ENCODE peak calls at places on chromosomes 12 and 14, in four cellular contexts. Q is K562, N is HepG2, Y is GM12891. X is an unnamed sample.

GRCh38 chr12:41802803-41803202 is 341.9 kb downstream of the GXYLT1 start:
- DNase-seq in Q (no peak), N (no peak), Y (no peak), X (no peak)

GRCh38 chr12:124658302-124658701 is 90.9 kb upstream of the NCOR2 start:
- DNase-seq in Q (no peak), N (no peak), Y (no peak), X (no peak)

GRCh38 chr12:49973361-49973830 is 649 bp downstream of the AQP6 start:
- DNase-seq in Q (no peak), N (no peak), Y (no peak), X (no peak)

GRCh38 chr14:102442241-102443211 is 67.0 kb downstream of the ANKRD9 start:
- DNase-seq in Q (no peak), N (peak), Y (no peak), X (no peak)

GRCh38 chr14:76456200-76456599 is 80.3 kb downstream of the ESRRB start:
- DNase-seq in Q (peak), N (peak), Y (peak), X (peak)

GRCh38 chr14:102029956-102030355 is 56.9 kb downstream of the HSP90AA1 start:
- DNase-seq in Q (no peak), N (peak), Y (no peak), X (no peak)

GRCh38 chr14:78595797-78596196 is 425.6 kb downstream of the NRXN3 start:
- DNase-seq in Q (no peak), N (no peak), Y (no peak), X (no peak)

GRCh38 chr14:31944256-31945073 is 132.6 kb upstream of the ARHGAP5 start:
- DNase-seq in Q (no peak), N (peak), Y (no peak), X (no peak)

GRCh38 chr14:104694991-104695659 is 5.7 kb downstream of the INF2 start:
- DNase-seq in Q (no peak), N (no peak), Y (no peak), X (no peak)

GRCh38 chr14:76844223-76844622 is 18.0 kb downstream of the LRRC74A start:
- DNase-seq in Q (no peak), N (no peak), Y (no peak), X (no peak)

GRCh38 chr12:1534708-1535107 is 59.7 kb downstream of the FBXL14 start:
- DNase-seq in Q (no peak), N (no peak), Y (no peak), X (no peak)

GRCh38 chr14:80315681-80316080 is 104.4 kb upstream of the DIO2 start:
- DNase-seq in Q (no peak), N (no peak), Y (no peak), X (no peak)

GRCh38 chr12:89507015-89507824 is 17.4 kb downstream of the GALNT4 start:
- DNase-seq in Q (no peak), N (peak), Y (no peak), X (no peak)

GRCh38 chr12:54159549-54159948 is 29.2 kb downstream of the SMUG1 start:
- DNase-seq in Q (no peak), N (no peak), Y (no peak), X (no peak)

GRCh38 chr14:75428230-75429104 is 645 bp downstream of the JDP2 start:
- DNase-seq in Q (peak), N (no peak), Y (peak), X (peak)

GRCh38 chr12:7645395-7646177 is 20.1 kb downstream of the APOBEC1 start:
- DNase-seq in Q (peak), N (peak), Y (peak), X (no peak)

GRCh38 chr14:30252151-30252550 is 306.8 kb upstream of the G2E3 start:
- DNase-seq in Q (no peak), N (no peak), Y (no peak), X (no peak)

GRCh38 chr12:47818382-47818700 is 1.4 kb downstream of the HDAC7 start:
- DNase-seq in Q (no peak), N (no peak), Y (no peak), X (no peak)

GRCh38 chr12:47818007-47818376 is 1.7 kb downstream of the HDAC7 start:
- DNase-seq in Q (no peak), N (no peak), Y (no peak), X (no peak)

GRCh38 chr12:47819544-47819901 is 180 bp downstream of the HDAC7 start:
- DNase-seq in Q (no peak), N (no peak), Y (no peak), X (no peak)

GRCh38 chr12:47819902-47820630 is at the start of gene HDAC7:
- DNase-seq in Q (peak), N (peak), Y (peak), X (peak)

GRCh38 chr12:47818701-47819543 is 781 bp downstream of the HDAC7 start:
- DNase-seq in Q (peak), N (peak), Y (no peak), X (peak)
- TF ChIP-seq POLR2A in Q (no peak), N (no peak), Y (no peak), X (peak)

GRCh38 chr12:122086088-122086487 is 7.5 kb downstream of the MLXIP start:
- DNase-seq in Q (no peak), N (no peak), Y (no peak), X (no peak)
- TF ChIP-seq TAF1 in Q (no peak), N (no peak), Y (no peak), X (no peak)

DNA sequence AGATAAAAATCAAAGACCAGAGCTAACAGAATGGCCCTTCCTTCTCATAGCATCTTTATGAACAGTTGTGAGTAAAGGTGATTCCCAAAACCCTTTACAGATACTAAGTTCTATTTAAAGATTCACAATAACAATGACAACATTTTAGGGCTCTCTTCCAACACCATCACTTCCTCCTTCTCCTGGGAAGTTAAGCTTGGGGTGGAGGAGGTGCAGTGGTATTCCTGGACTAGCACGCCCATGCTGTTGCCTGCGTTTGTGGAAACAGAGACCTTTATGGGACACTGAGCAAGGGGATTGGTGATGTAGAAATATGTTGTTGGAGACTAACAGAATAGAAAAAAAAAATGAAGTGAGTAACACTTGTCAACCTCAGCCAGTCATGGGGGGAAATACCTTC is 22.5 kb downstream of the SYNE2 start:
- DNase-seq in Q (no peak), N (no peak), Y (no peak), X (no peak)
- TF ChIP-seq POLR2AphosphoS5 in Q (no peak), N (no peak), Y (no peak), X (no peak)

DNA sequence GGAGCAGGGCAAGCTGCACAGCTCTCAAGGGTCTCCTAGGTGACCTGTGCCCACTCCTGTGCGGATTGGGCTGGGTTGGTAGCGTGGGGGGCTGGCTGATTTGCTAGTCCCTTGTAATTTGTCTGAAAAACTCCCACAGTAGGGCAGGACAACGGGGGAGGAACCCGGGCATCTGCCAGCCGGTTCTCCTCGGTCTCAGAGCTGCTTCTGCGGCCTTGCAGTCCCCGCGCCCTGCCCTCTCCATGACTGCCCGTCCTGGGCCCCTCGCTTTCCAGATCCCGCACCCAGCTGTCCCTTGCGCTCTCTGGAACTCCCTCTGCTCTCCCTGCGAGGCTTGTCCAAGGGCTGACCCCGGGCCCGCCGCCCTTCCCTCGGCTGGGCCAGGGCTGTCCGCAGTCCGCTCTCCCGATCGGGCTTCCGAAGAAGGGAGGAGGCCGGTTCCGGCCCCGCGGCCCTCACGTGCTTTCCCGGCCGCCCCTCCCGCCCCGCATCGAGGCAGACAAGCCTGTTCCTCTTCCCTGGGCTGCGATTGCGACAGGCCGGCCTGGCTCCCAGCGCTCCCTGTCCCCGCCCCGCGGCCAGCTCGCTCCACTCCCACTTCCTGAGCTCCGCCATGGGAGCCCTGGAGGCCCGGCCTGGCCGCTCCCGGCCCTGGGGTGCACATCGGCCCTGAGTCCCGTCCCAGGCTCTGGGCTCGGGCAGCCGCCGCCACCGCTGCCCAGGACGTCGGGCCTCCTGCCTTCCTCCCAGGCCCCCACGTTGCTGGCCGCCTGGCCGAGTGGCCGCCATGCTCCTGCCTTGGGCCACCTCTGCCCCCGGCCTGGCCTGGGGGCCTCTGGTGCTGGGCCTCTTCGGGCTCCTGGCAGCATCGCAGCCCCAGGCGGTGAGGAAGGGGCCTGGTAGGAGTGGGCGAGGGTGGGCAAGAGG is at the start of gene LTBR:
- DNase-seq in Q (peak), N (peak), Y (peak), X (no peak)
- TF ChIP-seq POLR2A in Q (peak), N (peak), Y (no peak), X (no peak)

GRCh38 chr12:62971769-62972525 is 37.0 kb upstream of the PPM1H start:
- DNase-seq in Q (no peak), N (no peak), Y (no peak), X (no peak)
- TF ChIP-seq TAF1 in Q (no peak), N (no peak), Y (no peak), X (no peak)

GRCh38 chr12:120834489-120835303 is 69.5 kb downstream of the SPPL3 start:
- DNase-seq in Q (no peak), N (no peak), Y (no peak), X (no peak)

GRCh38 chr12:120835657-120836056 is 68.5 kb downstream of the SPPL3 start:
- DNase-seq in Q (no peak), N (no peak), Y (no peak), X (no peak)

GRCh38 chr12:120835304-120835612 is 68.9 kb downstream of the SPPL3 start:
- DNase-seq in Q (no peak), N (no peak), Y (no peak), X (no peak)

GRCh38 chr12:120832712-120833111 is 71.4 kb downstream of the SPPL3 start:
- DNase-seq in Q (no peak), N (no peak), Y (no peak), X (no peak)

DNA sequence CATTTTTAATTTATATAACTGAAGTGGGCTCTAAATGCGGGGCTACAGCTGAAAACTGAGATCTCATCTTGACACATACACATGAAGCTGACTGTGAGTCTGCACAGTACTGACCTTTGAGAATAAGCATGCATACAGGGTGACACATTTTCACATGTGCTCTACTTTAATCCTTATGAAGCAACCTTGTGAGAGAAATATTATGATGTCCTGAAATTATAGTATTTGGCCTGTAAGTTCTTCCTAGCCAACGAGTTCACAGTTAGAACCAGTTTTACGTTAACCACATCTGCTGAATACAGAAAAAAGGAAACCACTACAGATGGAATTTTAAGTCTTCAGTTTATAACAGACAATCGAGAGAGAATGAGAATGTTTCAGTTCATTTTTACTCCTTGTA is 70.3 kb downstream of the SPPL3 start:
- DNase-seq in Q (no peak), N (no peak), Y (no peak), X (no peak)
- TF ChIP-seq POLR2AphosphoS5 in Q (no peak), N (no peak), Y (no peak), X (no peak)

DNA sequence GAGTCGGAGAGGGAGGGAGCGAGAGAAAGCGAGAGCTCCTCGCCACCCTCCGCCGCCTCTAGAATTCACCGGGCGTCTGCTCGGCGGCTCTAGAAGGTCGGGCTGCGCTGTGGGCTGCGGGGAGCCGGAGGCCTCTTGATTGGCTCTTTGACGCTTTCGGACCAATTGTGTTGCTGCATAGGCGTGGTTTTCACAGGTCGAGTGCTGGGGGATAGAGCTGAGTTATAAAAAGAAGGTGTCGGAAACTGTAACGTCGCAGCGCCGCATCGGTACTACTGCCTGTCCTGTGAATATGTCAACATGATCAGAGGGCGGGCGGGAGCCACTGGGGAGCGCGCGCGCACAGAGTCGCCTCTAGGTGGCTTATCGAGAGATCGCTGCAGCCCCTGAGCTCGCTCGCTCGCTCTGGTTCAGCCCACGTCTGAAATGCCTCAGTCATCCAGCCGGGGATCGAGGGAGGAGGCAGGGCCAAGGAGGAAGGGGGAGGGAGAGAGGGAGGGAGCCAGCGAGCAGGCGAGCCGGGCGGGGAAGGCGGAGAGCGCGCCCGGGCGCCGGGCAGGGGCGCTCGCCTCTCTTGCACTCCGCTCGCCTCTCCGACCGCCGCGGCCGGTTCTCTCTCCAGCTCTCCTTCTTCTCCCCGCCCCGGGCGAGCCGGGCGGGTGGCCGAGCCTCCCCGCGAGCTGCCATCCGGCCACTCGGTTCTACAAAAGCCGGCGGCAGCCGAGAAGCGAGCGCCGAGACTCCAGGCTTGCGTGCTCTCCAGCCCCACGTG is at the start of gene TBX3:
- DNase-seq in Q (peak), N (peak), Y (no peak), X (no peak)
- TF ChIP-seq POLR2A in Q (peak), N (peak), Y (no peak), X (no peak)

GRCh38 chr12:76714415-76714814 is 49.5 kb upstream of the ZDHHC17 start:
- DNase-seq in Q (no peak), N (no peak), Y (no peak), X (no peak)

GRCh38 chr12:76714861-76715260 is 49.1 kb upstream of the ZDHHC17 start:
- DNase-seq in Q (no peak), N (no peak), Y (no peak), X (no peak)

GRCh38 chr12:76719171-76719631 is 44.7 kb upstream of the ZDHHC17 start:
- DNase-seq in Q (no peak), N (no peak), Y (no peak), X (no peak)

GRCh38 chr12:76719642-76720041 is 44.3 kb upstream of the ZDHHC17 start:
- DNase-seq in Q (no peak), N (no peak), Y (no peak), X (no peak)

DNA sequence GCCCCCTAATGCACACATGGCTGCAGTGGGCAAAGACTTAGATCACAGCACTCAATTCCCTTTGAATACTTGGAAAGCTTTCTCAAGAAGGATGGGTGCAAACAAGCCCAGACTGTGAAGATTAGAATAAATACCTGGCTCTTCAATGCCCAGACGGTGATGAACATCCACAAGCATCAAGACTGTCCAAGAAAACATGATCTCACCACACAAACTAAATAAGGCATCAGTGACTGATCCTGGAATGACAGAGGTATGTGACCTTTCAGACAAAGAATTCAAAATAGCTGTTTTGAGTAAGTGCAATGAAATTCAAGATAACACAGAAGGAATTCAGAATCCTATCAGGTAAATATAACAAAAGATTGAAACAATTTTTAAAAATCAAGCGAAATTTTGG is 43.8 kb upstream of the ZDHHC17 start:
- DNase-seq in Q (no peak), N (no peak), Y (no peak), X (no peak)
- TF ChIP-seq TAF1 in Q (no peak), N (no peak), Y (no peak), X (no peak)

DNA sequence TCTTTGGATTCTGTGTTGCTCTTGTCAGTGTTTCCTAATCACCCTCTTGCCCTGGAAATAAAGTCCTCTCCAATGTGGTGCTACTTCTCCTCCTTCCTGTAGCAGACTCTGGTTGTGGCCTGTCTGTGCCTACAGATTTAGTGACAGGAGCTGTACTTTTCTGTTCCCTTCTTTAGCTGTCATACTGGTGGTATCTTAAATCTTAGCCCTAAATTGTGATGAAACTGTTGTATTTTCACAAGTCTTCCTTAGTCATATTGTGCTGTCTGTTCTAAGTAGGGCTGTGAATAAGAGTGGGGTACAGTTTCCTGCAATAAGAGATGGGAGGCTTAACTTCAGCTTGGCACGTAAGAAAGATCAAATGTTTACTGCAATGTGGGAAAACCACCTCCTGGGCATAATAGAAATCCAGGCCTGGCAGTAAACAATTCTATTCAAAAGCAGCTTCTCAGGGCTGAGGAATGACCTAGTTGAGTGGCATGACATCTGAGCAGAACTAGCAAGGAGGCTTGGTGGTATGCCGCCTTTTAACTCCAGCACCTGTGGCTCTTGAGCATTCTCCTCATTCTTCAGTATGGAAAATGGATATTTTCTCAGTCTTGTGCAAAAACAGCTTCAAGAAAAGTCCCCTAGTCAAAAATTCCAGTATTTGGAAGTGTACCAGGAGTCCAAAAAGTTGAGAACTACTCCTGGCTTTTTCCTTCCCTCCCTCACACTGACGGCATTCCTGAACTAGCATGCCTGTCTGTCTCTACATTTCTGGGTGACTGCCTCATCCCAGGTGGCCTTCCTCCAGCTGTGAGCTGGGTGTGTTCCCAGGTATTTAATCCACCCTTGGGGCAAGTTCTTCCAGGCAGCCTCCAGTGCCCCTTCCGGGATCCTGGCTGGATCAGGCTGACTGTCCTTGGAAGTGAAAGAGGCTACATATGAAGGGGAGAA is 19.5 kb downstream of the ANO6 start:
- DNase-seq in Q (no peak), N (peak), Y (no peak), X (no peak)
- TF ChIP-seq POLR2AphosphoS5 in Q (no peak), N (no peak), Y (no peak), X (no peak)

X was measured in GM12892.